ENCODE peak calls at places on chromosome 20, in eight cellular contexts. J is IMR-90, S is ovary, X is GM12878, Z is breast epithelium, F is adrenal gland, Y is esophagus squamous epithelium, N is body of pancreas. P is an unnamed sample. For H3K4me1, the result is how much of the 10 kb centered on the place peaks cover.

GRCh38 chr20:10558635-10559187 is 115.1 kb downstream of the JAG1 start:
- DNase-seq in N (no peak), Z (no peak), J (peak), Y (no peak), X (peak), F (no peak), S (no peak), P (no peak)

GRCh38 chr20:45343445-45343866 is 4.8 kb downstream of the SDC4 start:
- DNase-seq in Z (no peak), J (no peak), S (no peak), Y (no peak), F (no peak), N (peak), X (no peak), P (no peak)

GRCh38 chr20:10469599-10469998 is 34.5 kb downstream of the SLX4IP start:
- DNase-seq in F (no peak), X (no peak), Y (no peak), Z (no peak), N (peak), J (peak), S (no peak), P (peak)

GRCh38 chr20:34553366-34553867 is 5.1 kb upstream of the MAP1LC3A start:
- DNase-seq in F (no peak), Y (no peak), N (peak), X (no peak), J (no peak), S (no peak), Z (no peak), P (no peak)

GRCh38 chr20:57747889-57748456 is 38.2 kb upstream of the PMEPA1 start:
- DNase-seq in X (no peak), Z (no peak), Y (no peak), F (no peak), N (no peak), J (no peak), S (peak), P (no peak)

GRCh38 chr20:58707770-58708169 is 15.2 kb downstream of the NPEPL1 start:
- DNase-seq in Y (no peak), F (no peak), S (no peak), Z (no peak), J (no peak), N (no peak), X (no peak), P (no peak)

GRCh38 chr20:37866051-37866450 is 36.9 kb upstream of the VSTM2L start:
- DNase-seq in S (no peak), N (no peak), Z (no peak), Y (no peak), F (no peak), J (no peak), X (no peak), P (no peak)

GRCh38 chr20:5918856-5919633 is 31.3 kb downstream of the TRMT6 start:
- DNase-seq in F (no peak), X (no peak), N (no peak), J (peak), Y (no peak), S (no peak), Z (no peak), P (no peak)

GRCh38 chr20:43746344-43747137 is 19.7 kb upstream of the GTSF1L start:
- DNase-seq in F (no peak), J (no peak), S (no peak), X (no peak), Z (no peak), Y (no peak), N (no peak), P (no peak)

GRCh38 chr20:61300293-61300692 is 48.2 kb downstream of the CDH4 start:
- DNase-seq in Z (no peak), N (no peak), J (no peak), X (no peak), F (no peak), S (no peak), Y (no peak), P (no peak)

GRCh38 chr20:32966881-32967781 is 37.1 kb downstream of the SUN5 start:
- DNase-seq in Z (no peak), X (peak), J (no peak), F (no peak), S (no peak), N (no peak), Y (no peak), P (no peak)

GRCh38 chr20:24952376-24953203 is 3.5 kb downstream of the CST7 start:
- DNase-seq in J (no peak), Z (no peak), Y (no peak), F (no peak), N (no peak), S (no peak), X (no peak), P (no peak)

GRCh38 chr20:62834967-62835730 is 18.3 kb downstream of the COL9A3 start:
- DNase-seq in Y (no peak), J (no peak), X (no peak), Z (no peak), S (peak), F (no peak), N (no peak), P (no peak)

GRCh38 chr20:44733341-44734069 is 12.2 kb upstream of the KCNK15 start:
- DNase-seq in Z (peak), S (peak), F (peak), X (no peak), N (peak), J (peak), Y (no peak), P (peak)

GRCh38 chr20:61476956-61477355 is 224.9 kb downstream of the CDH4 start:
- DNase-seq in Z (no peak), Y (no peak), X (no peak), F (no peak), J (no peak), S (no peak), N (no peak), P (no peak)

GRCh38 chr20:63696628-63697356 is at the start of gene TNFRSF6B:
- DNase-seq in Z (no peak), N (no peak), Y (no peak), F (peak), X (no peak), S (peak), J (no peak), P (no peak)

GRCh38 chr20:23125625-23126191 is 39.6 kb upstream of the CD93 start:
- DNase-seq in N (peak), X (no peak), S (no peak), Y (no peak), Z (no peak), J (peak), F (no peak), P (peak)

GRCh38 chr20:37879003-37879599 is 23.8 kb upstream of the VSTM2L start:
- DNase-seq in Z (no peak), S (no peak), X (no peak), N (no peak), J (no peak), F (no peak), Y (no peak), P (no peak)

GRCh38 chr20:33304046-33304445 is 21.0 kb downstream of the BPIFB1 start:
- DNase-seq in Z (no peak), S (no peak), N (no peak), X (no peak), Y (no peak), J (no peak), F (no peak), P (no peak)

GRCh38 chr20:25295386-25296093 is 47.7 kb downstream of the PYGB start:
- DNase-seq in Y (no peak), X (no peak), S (no peak), J (no peak), N (peak), Z (no peak), F (peak), P (peak)

GRCh38 chr20:33733654-33734576 is 2.1 kb downstream of the ZNF341 start:
- DNase-seq in Z (no peak), N (peak), J (peak), S (peak), Y (no peak), F (peak), X (peak), P (no peak)

GRCh38 chr20:41524980-41525613 is 93.1 kb downstream of the CHD6 start:
- DNase-seq in X (no peak), F (peak), S (peak), Y (no peak), Z (peak), J (peak), N (peak), P (no peak)

GRCh38 chr20:5945963-5946362 is 4.4 kb downstream of the TRMT6 start:
- DNase-seq in N (no peak), S (no peak), Z (no peak), J (peak), Y (no peak), F (no peak), X (no peak), P (no peak)

GRCh38 chr20:48599106-48599747 is 228.6 kb downstream of the PREX1 start:
- DNase-seq in Y (no peak), S (peak), X (no peak), Z (peak), F (no peak), N (no peak), J (no peak), P (no peak)

GRCh38 chr20:51221791-51222408 is 199.0 kb upstream of the KCNG1 start:
- DNase-seq in Z (no peak), F (no peak), S (no peak), X (no peak), Y (no peak), N (no peak), J (peak), P (no peak)

GRCh38 chr20:25540273-25540672 is 45.1 kb downstream of the NINL start:
- DNase-seq in X (no peak), N (peak), Z (no peak), S (no peak), Y (no peak), F (no peak), J (no peak), P (no peak)

GRCh38 chr20:38453941-38454340 is 18.7 kb upstream of the RALGAPB start:
- DNase-seq in S (no peak), Y (no peak), N (no peak), J (no peak), F (no peak), Z (peak), X (peak), P (no peak)

GRCh38 chr20:19786311-19786710 is 28.3 kb downstream of the RIN2 start:
- DNase-seq in F (no peak), Z (no peak), S (no peak), J (peak), Y (no peak), X (no peak), N (peak), P (peak)

GRCh38 chr20:50153500-50154377 is at the start of gene PEDS1:
- DNase-seq in N (peak), F (peak), X (peak), J (peak), Z (peak), Y (peak), S (peak), P (peak)
- TF ChIP-seq POLR2A in N (peak), F (peak), X (peak), J (peak), Z (peak), Y (peak), S (peak), P (peak)

GRCh38 chr20:3804781-3805180 is 8.7 kb downstream of the CDC25B start:
- DNase-seq in Y (no peak), Z (no peak), N (no peak), J (no peak), S (no peak), F (no peak), X (no peak), P (no peak)

GRCh38 chr20:3803854-3804253 is 7.7 kb downstream of the CDC25B start:
- DNase-seq in X (no peak), Z (no peak), N (no peak), S (no peak), J (no peak), F (no peak), Y (no peak), P (no peak)

GRCh38 chr20:3808141-3808479 is 12.0 kb downstream of the CDC25B start:
- DNase-seq in Y (no peak), F (peak), N (peak), Z (peak), X (no peak), S (peak), J (peak), P (peak)

GRCh38 chr20:3804254-3804751 is 8.2 kb downstream of the CDC25B start:
- DNase-seq in J (no peak), X (no peak), S (no peak), F (no peak), Y (no peak), Z (no peak), N (no peak), P (no peak)

GRCh38 chr20:3805594-3806264 is 9.6 kb downstream of the CDC25B start:
- DNase-seq in J (peak), Y (no peak), F (no peak), S (no peak), X (no peak), N (no peak), Z (no peak), P (no peak)
- H3K4me1 ChIP-seq in J (under half), Y (under half), F (under half), S (under half), X (under half), N (half or more), Z (under half), P (under half)

DNA sequence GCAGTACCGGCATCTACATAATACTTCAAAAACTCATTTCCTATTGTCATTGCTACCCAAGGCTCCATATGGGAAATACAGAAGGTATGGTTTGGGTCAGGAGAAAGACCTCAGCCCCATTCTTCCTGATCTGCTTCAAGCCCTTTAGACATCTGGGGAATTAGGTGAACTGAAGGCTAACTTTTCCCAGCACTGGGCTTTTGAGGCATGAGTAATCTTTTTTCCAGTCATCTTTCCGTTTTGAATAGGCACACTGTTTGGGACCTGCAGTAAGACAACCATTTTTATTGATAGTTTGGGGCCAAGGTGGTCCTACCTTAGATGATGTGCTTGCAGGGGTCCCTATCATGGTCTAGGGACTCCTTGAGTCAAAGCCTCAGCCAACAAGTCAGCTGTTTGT is 198.4 kb downstream of the HAO1 start:
- DNase-seq in S (no peak), J (no peak), N (no peak), X (no peak), Z (no peak), F (no peak), Y (no peak), P (no peak)
- TF ChIP-seq POLR2A in S (no peak), J (no peak), N (no peak), X (no peak), Z (no peak), F (no peak), Y (no peak), P (no peak)

GRCh38 chr20:916825-917224 is 691 bp upstream of the ANGPT4 start:
- DNase-seq in N (no peak), S (no peak), Y (no peak), J (no peak), X (no peak), Z (no peak), F (no peak), P (no peak)

GRCh38 chr20:916125-916799 is at the start of gene ANGPT4:
- DNase-seq in F (no peak), X (no peak), J (no peak), N (no peak), Z (no peak), Y (no peak), S (peak), P (no peak)

GRCh38 chr20:914727-915498 is 1.2 kb downstream of the ANGPT4 start:
- DNase-seq in Z (no peak), N (no peak), S (no peak), X (no peak), J (no peak), Y (no peak), F (no peak), P (no peak)

GRCh38 chr20:919491-919916 is 3.4 kb upstream of the ANGPT4 start:
- DNase-seq in F (no peak), X (no peak), Z (no peak), Y (no peak), S (no peak), J (no peak), N (no peak), P (no peak)

DNA sequence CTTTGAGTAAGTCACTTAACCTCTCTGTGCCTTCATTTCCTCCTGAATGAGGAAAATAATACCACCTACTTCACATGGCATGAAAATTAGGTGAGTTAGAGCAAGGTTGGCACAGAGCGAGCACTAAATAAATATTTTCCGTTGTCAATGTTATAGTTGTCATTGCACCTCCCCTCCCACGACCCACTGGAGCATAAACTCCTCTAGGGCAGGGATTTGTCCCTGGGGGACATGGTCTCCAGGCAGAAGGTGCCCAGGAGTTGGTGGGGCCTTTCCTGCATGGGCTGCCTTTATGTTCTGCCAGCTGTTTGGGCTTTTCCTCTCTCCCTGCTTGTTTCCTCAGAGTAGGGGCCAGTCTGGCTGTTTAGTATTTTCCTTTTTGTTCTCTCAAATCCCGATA is 1.3 kb upstream of the ANGPT4 start:
- DNase-seq in N (no peak), J (no peak), F (no peak), X (no peak), S (no peak), Z (no peak), Y (no peak), P (no peak)
- H3K4me1 ChIP-seq in N (under half), J (under half), F (under half), X (under half), S (under half), Z (under half), Y (under half), P (under half)

P was measured in gastrocnemius medialis.